ENCODE peak calls at places on chromosomes 2 and 18, in eight cellular contexts. A, X, V, O, C, K, F and U are unnamed samples.
A peak's percentile ranks its signal among the peaks of the same experiment; 100 is the strongest.

GRCh38 chr18:79680100-79680879 is 687 bp downstream of the CTDP1 start:
- DNase-seq in A (peak; percentile 67), X (peak; percentile 38), V (no peak), O (peak; percentile 52), C (peak; percentile 62), K (peak; percentile 57), F (no peak), U (peak; percentile 12)

GRCh38 chr2:237315170-237315880 is 98.6 kb downstream of the COL6A3 start:
- DNase-seq in A (peak; percentile 55), X (peak; percentile 97), V (peak; percentile 23), O (peak; percentile 96), C (peak; percentile 60), K (no peak), F (no peak), U (peak; percentile 27)

GRCh38 chr2:37570773-37571570 is 100.5 kb downstream of the CDC42EP3 start:
- DNase-seq in A (no peak), X (peak; percentile 89), V (no peak), O (peak; percentile 88), C (no peak), K (peak; percentile 53), F (no peak), U (no peak)

GRCh38 chr18:46793565-46793964 is 36.7 kb upstream of the ST8SIA5 start:
- DNase-seq in A (no peak), X (no peak), V (no peak), O (no peak), C (no peak), K (no peak), F (no peak), U (no peak)

GRCh38 chr18:58163004-58163590 is 119.1 kb downstream of the NEDD4L start:
- DNase-seq in A (no peak), X (no peak), V (no peak), O (no peak), C (no peak), K (no peak), F (no peak), U (no peak)

GRCh38 chr2:181683518-181684453 is 3.5 kb upstream of the NEUROD1 start:
- DNase-seq in A (peak; percentile 95), X (peak; percentile 16), V (peak; percentile 67), O (peak; percentile 81), C (peak; percentile 88), K (peak; percentile 4), F (no peak), U (peak; percentile 85)

GRCh38 chr2:12488365-12488972 is 228.3 kb upstream of the TRIB2 start:
- DNase-seq in A (no peak), X (no peak), V (no peak), O (no peak), C (no peak), K (peak; percentile 44), F (no peak), U (no peak)

GRCh38 chr18:28163201-28163778 is 13.6 kb downstream of the CDH2 start:
- DNase-seq in A (no peak), X (peak; percentile 62), V (no peak), O (peak; percentile 65), C (no peak), K (no peak), F (no peak), U (no peak)

GRCh38 chr2:9975328-9975727 is 23.8 kb downstream of the GRHL1 start:
- DNase-seq in A (no peak), X (no peak), V (no peak), O (peak; percentile 23), C (no peak), K (no peak), F (no peak), U (no peak)

GRCh38 chr2:212249451-212249850 is 289.2 kb downstream of the ERBB4 start:
- DNase-seq in A (no peak), X (no peak), V (no peak), O (no peak), C (no peak), K (no peak), F (no peak), U (no peak)

GRCh38 chr18:34707670-34708069 is 2.4 kb upstream of the DTNA start:
- DNase-seq in A (peak; percentile 29), X (peak; percentile 91), V (no peak), O (peak; percentile 93), C (no peak), K (no peak), F (no peak), U (no peak)

GRCh38 chr2:176187306-176188217 is 906 bp upstream of the HOXD1 start:
- DNase-seq in A (peak; percentile 16), X (no peak), V (no peak), O (no peak), C (no peak), K (no peak), F (no peak), U (no peak)

GRCh38 chr2:100292022-100292580 is 30.2 kb downstream of the LONRF2 start:
- DNase-seq in A (peak; percentile 9), X (peak; percentile 96), V (peak; percentile 14), O (peak; percentile 94), C (no peak), K (peak; percentile 33), F (no peak), U (no peak)

GRCh38 chr2:75309596-75310290 is 110.4 kb upstream of the TACR1 start:
- DNase-seq in A (no peak), X (peak; percentile 59), V (no peak), O (peak; percentile 68), C (no peak), K (no peak), F (no peak), U (no peak)

GRCh38 chr2:140770645-140771044 is 1360.2 kb downstream of the LRP1B start:
- DNase-seq in A (no peak), X (no peak), V (no peak), O (no peak), C (no peak), K (no peak), F (no peak), U (no peak)

GRCh38 chr2:66581461-66582363 is 146.8 kb downstream of the MEIS1 start:
- DNase-seq in A (peak; percentile 61), X (no peak), V (peak; percentile 33), O (peak; percentile 59), C (peak; percentile 66), K (no peak), F (no peak), U (no peak)

GRCh38 chr2:189260361-189260761 is 80.8 kb upstream of the COL5A2 start:
- DNase-seq in A (no peak), X (no peak), V (no peak), O (peak; percentile 59), C (no peak), K (no peak), F (no peak), U (no peak)

GRCh38 chr2:241855888-241856422 is 2.7 kb downstream of the PDCD1 start:
- DNase-seq in A (no peak), X (no peak), V (no peak), O (no peak), C (no peak), K (no peak), F (no peak), U (no peak)

GRCh38 chr2:206614825-206615224 is 27.5 kb upstream of the FAM237A start:
- DNase-seq in A (no peak), X (peak; percentile 4), V (no peak), O (peak; percentile 80), C (no peak), K (no peak), F (no peak), U (no peak)

GRCh38 chr2:169476459-169476858 is 2.8 kb upstream of the BBS5 start:
- DNase-seq in A (no peak), X (no peak), V (no peak), O (no peak), C (no peak), K (no peak), F (no peak), U (no peak)

GRCh38 chr2:106144621-106145331 is 49.3 kb downstream of the UXS1 start:
- DNase-seq in A (no peak), X (no peak), V (no peak), O (no peak), C (no peak), K (peak; percentile 57), F (peak; percentile 27), U (no peak)

GRCh38 chr2:184304006-184304405 is 294.3 kb upstream of the ZNF804A start:
- DNase-seq in A (no peak), X (no peak), V (no peak), O (no peak), C (no peak), K (no peak), F (no peak), U (no peak)